ENCODE peak calls at places on chromosome 20, in eight cellular contexts. T, K, E, U, L, H, J and M are unnamed samples.

GRCh38 chr20:35941620-35942019 is 12.7 kb downstream of the SCAND1 start:
- DNase-seq in T (no peak), L (peak; percentile 41), U (no peak), H (no peak), K (no peak), E (no peak), J (no peak), M (no peak)

GRCh38 chr20:34647737-34648136 is 29.2 kb downstream of the PIGU start:
- DNase-seq in E (no peak), U (no peak), T (no peak), H (no peak), J (no peak), L (no peak), K (no peak), M (no peak)

GRCh38 chr20:59830107-59831023 is 103.1 kb downstream of the SYCP2 start:
- DNase-seq in U (no peak), T (no peak), J (no peak), H (no peak), K (no peak), E (no peak), L (no peak), M (no peak)

GRCh38 chr20:57087705-57088104 is 178.7 kb downstream of the BMP7 start:
- DNase-seq in E (no peak), H (no peak), L (peak; percentile 20), T (no peak), J (no peak), K (no peak), U (no peak), M (no peak)

GRCh38 chr20:34634392-34634791 is 42.5 kb downstream of the PIGU start:
- DNase-seq in L (no peak), J (no peak), K (no peak), T (no peak), E (no peak), U (no peak), H (no peak), M (no peak)

GRCh38 chr20:24257171-24257570 is 212.3 kb upstream of the SYNDIG1 start:
- DNase-seq in T (no peak), K (no peak), J (no peak), H (no peak), E (no peak), L (no peak), U (no peak), M (no peak)

GRCh38 chr20:8431538-8432434 is 299.7 kb downstream of the PLCB1 start:
- DNase-seq in L (peak; percentile 78), U (no peak), E (peak; percentile 50), H (no peak), T (no peak), J (no peak), K (no peak), M (no peak)

GRCh38 chr20:33947709-33948295 is 45.9 kb upstream of the RALY start:
- DNase-seq in J (peak; percentile 87), H (peak; percentile 37), E (peak; percentile 42), K (peak; percentile 9), U (no peak), L (peak; percentile 85), T (peak; percentile 33), M (peak; percentile 20)

GRCh38 chr20:1735417-1736089 is 78.0 kb upstream of the SIRPG start:
- DNase-seq in K (no peak), L (no peak), U (no peak), T (no peak), H (no peak), E (no peak), J (no peak), M (no peak)

GRCh38 chr20:35171753-35172433 is at the start of gene PROCR:
- DNase-seq in T (no peak), E (no peak), K (no peak), J (no peak), U (no peak), H (peak; percentile 18), L (peak; percentile 74), M (no peak)

GRCh38 chr20:51639206-51639832 is 96.8 kb upstream of the NFATC2 start:
- DNase-seq in T (peak; percentile 3), J (peak; percentile 79), L (peak; percentile 56), K (no peak), H (peak; percentile 21), E (peak; percentile 31), U (no peak), M (no peak)